ENCODE peak calls at places on chromosomes 3 and 15, in five cellular contexts. E is AG09319, U is Right ventricle myocardium superior, S is erythroblast, I is kidney. K is an unnamed sample.

GRCh38 chr3:78970656-78971055 is 797.1 kb downstream of the ROBO1 start:
- DNase-seq in E (no peak), U (no peak), S (no peak), I (no peak), K (no peak)

GRCh38 chr3:169083126-169083525 is 580.4 kb downstream of the MECOM start:
- DNase-seq in E (no peak), U (no peak), S (no peak), I (no peak), K (no peak)

GRCh38 chr3:31544634-31545033 is 11.9 kb downstream of the STT3B start:
- DNase-seq in E (no peak), U (peak; percentile 49), S (peak; percentile 13), I (no peak), K (no peak)

GRCh38 chr3:43001094-43001553 is 22.0 kb downstream of the GASK1A start:
- DNase-seq in E (peak; percentile 85), U (peak; percentile 88), S (no peak), I (peak; percentile 91), K (no peak)

GRCh38 chr15:80464952-80465645 is 60.9 kb downstream of the ARNT2 start:
- DNase-seq in E (no peak), U (no peak), S (no peak), I (no peak), K (no peak)

GRCh38 chr3:36993326-36994283 is at the start of gene MLH1:
- DNase-seq in E (peak; percentile 100), U (peak; percentile 96), S (no peak), I (peak; percentile 98), K (peak; percentile 100)

GRCh38 chr3:195809291-195809785 is 2.4 kb downstream of the MUC4 start:
- DNase-seq in E (no peak), U (peak; percentile 23), S (no peak), I (peak; percentile 51), K (no peak)

GRCh38 chr15:61088675-61089074 is 140.4 kb downstream of the RORA start:
- DNase-seq in E (no peak), U (no peak), S (no peak), I (no peak), K (no peak)

GRCh38 chr3:64399205-64399800 is 174.0 kb upstream of the PRICKLE2 start:
- DNase-seq in E (peak; percentile 31), U (no peak), S (peak; percentile 4), I (no peak), K (peak; percentile 40)

GRCh38 chr15:96789999-96790398 is 459.5 kb downstream of the NR2F2 start:
- DNase-seq in E (no peak), U (no peak), S (no peak), I (no peak), K (no peak)

GRCh38 chr3:44862221-44862637 is 517 bp downstream of the TMEM42 start:
- DNase-seq in E (no peak), U (no peak), S (no peak), I (no peak), K (no peak)

GRCh38 chr15:43441316-43441715 is 51.6 kb downstream of the TP53BP1 start:
- DNase-seq in E (no peak), U (no peak), S (peak; percentile 55), I (no peak), K (peak; percentile 20)

GRCh38 chr3:154864947-154865346 is 215.2 kb upstream of the MME start:
- DNase-seq in E (peak; percentile 30), U (no peak), S (no peak), I (no peak), K (no peak)